ENCODE peak calls at places on chromosomes 16 and 17, in four cellular contexts. H, G, P and A are unnamed samples.

GRCh38 chr17:76445697-76446448 is 7.1 kb downstream of the UBE2O start:
- DNase-seq in H (no peak), G (no peak), P (no peak), A (no peak)

GRCh38 chr16:66984902-66985311 is 3.5 kb upstream of the CES4A start:
- DNase-seq in H (no peak), G (no peak), P (no peak), A (no peak)

GRCh38 chr17:45424769-45425124 is 7.9 kb downstream of the ARHGAP27 start:
- DNase-seq in H (no peak), G (no peak), P (no peak), A (no peak)

GRCh38 chr17:6755731-6756184 is at the start of gene XAF1:
- DNase-seq in H (no peak), G (peak), P (peak), A (no peak)

GRCh38 chr16:642189-643049 is 791 bp downstream of the MCRIP2 start:
- DNase-seq in H (peak), G (no peak), P (no peak), A (peak)

GRCh38 chr17:40074871-40075215 is 12.1 kb downstream of the THRA start:
- DNase-seq in H (no peak), G (no peak), P (no peak), A (no peak)

GRCh38 chr16:29943846-29944669 is 17.8 kb upstream of the TMEM219 start:
- DNase-seq in H (peak), G (peak), P (no peak), A (peak)

GRCh38 chr17:37788531-37788930 is 43.7 kb upstream of the HNF1B start:
- DNase-seq in H (no peak), G (no peak), P (no peak), A (no peak)

GRCh38 chr17:2958706-2959222 is 104.6 kb downstream of the OR1D5 start:
- DNase-seq in H (peak), G (no peak), P (no peak), A (no peak)

GRCh38 chr17:77279448-77280303 is 138.9 kb downstream of the SEC14L1 start:
- DNase-seq in H (no peak), G (peak), P (no peak), A (peak)

GRCh38 chr16:56262148-56262878 is 71.0 kb downstream of the GNAO1 start:
- DNase-seq in H (no peak), G (no peak), P (no peak), A (peak)

GRCh38 chr16:12784076-12784475 is 19.6 kb downstream of the CPPED1 start:
- DNase-seq in H (peak), G (no peak), P (no peak), A (no peak)

GRCh38 chr16:85718682-85719081 is 29.9 kb upstream of the GINS2 start:
- DNase-seq in H (peak), G (no peak), P (no peak), A (peak)

GRCh38 chr17:8997994-8998628 is 23.2 kb upstream of the NTN1 start:
- DNase-seq in H (peak), G (peak), P (peak), A (peak)

GRCh38 chr16:77387810-77388209 is 47.0 kb downstream of the ADAMTS18 start:
- DNase-seq in H (no peak), G (no peak), P (no peak), A (no peak)

GRCh38 chr16:60077791-60078280 is 1343.7 kb upstream of the GOT2 start:
- DNase-seq in H (no peak), G (no peak), P (no peak), A (no peak)

GRCh38 chr17:50681260-50682200 is 26.2 kb downstream of the ANKRD40 start:
- DNase-seq in H (peak), G (peak), P (no peak), A (peak)

GRCh38 chr17:69501591-69502468 is 87.3 kb downstream of the MAP2K6 start:
- DNase-seq in H (peak), G (peak), P (no peak), A (no peak)

GRCh38 chr17:52138350-52138749 is 20.2 kb downstream of the CA10 start:
- DNase-seq in H (no peak), G (no peak), P (no peak), A (no peak)

GRCh38 chr16:2804728-2805127 is 6.5 kb downstream of the PRSS41 start:
- DNase-seq in H (no peak), G (no peak), P (no peak), A (no peak)

GRCh38 chr17:38654411-38655398 is 20.1 kb downstream of the EPOP start:
- DNase-seq in H (no peak), G (no peak), P (peak), A (peak)

GRCh38 chr17:80640379-80641071 is 95.9 kb downstream of the RPTOR start:
- DNase-seq in H (no peak), G (no peak), P (no peak), A (no peak)
- TF ChIP-seq RAD21 in H (no peak), G (no peak), P (no peak), A (no peak)

DNA sequence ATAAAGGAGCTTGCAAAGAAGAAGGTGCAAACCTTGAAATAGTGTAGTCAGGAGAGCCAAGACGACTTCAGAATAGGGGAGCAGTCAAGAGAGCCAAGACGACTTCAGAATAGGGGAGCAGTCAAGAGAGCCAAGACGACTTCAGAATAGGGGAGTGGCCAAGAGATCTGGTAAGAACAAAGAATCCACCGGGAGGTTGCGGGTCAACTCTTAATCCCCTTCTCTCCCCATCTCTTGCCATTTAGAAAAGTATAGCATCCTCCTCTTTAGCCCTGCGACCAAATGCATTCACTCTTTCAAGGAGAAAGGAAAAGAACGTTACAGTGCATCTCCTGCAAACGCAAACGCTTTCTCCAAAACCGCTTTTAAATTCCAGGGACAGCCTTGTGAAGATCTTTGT is 708 bp downstream of the KNOP1 start:
- DNase-seq in H (no peak), G (peak), P (no peak), A (peak)
- TF ChIP-seq ELK1 in H (no peak), G (no peak), P (no peak), A (no peak)

DNA sequence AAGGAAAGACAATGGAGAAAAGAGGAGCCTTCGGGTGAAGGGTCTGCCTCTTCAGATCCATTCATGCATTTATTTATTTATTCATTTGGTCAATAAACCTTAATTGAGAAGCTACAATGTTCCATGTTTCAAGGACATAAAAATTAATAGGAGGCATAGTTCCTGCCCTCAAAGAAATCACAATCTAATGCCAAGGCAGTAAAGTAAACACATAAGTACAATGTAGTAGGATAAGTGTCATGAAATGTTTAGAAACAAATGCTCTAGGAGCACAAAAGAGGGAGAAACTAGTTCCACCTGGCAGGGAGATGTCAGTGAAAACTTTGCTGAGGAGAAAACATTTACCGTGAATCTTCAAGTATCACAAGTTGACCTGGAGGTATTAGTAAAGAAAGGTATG is 103.5 kb upstream of the NOG start:
- DNase-seq in H (no peak), G (no peak), P (no peak), A (no peak)
- TF ChIP-seq RAD21 in H (no peak), G (no peak), P (no peak), A (no peak)

GRCh38 chr16:87954826-87955225 is 3.6 kb downstream of the BANP start:
- DNase-seq in H (no peak), G (no peak), P (no peak), A (no peak)
- TF ChIP-seq ELK1 in H (no peak), G (no peak), P (no peak), A (no peak)